ENCODE peak calls at places on chromosomes 2 and 18, in five cellular contexts. K is activated CD8-positive, alpha-beta memory T cell treated with anti-CD3 and anti-CD28 coated beads, Interleukin-2, amount 50 U/mL, for 4 hours; E is non-pigmented ciliary epithelial cell; W is cardiac muscle cell; A is kidney glomerular epithelial cell. P is an unnamed sample.

GRCh38 chr18:50614838-50615237 is 55.0 kb downstream of the MAPK4 start:
- DNase-seq in K (no peak), E (no peak), W (no peak), A (no peak), P (no peak)

GRCh38 chr2:181523756-181524155 is 66.6 kb downstream of the ITGA4 start:
- DNase-seq in K (no peak), E (no peak), W (no peak), A (no peak), P (no peak)

GRCh38 chr2:63862802-63863201 is 21.1 kb downstream of the UGP2 start:
- DNase-seq in K (no peak), E (no peak), W (no peak), A (peak; percentile 76), P (no peak)

GRCh38 chr18:22018366-22018765 is 151.0 kb upstream of the GATA6 start:
- DNase-seq in K (no peak), E (no peak), W (peak; percentile 66), A (no peak), P (no peak)

GRCh38 chr2:207970825-207971142 is 54.5 kb downstream of the PLEKHM3 start:
- DNase-seq in K (no peak), E (no peak), W (no peak), A (no peak), P (no peak)

GRCh38 chr2:85997016-85997970 is 108.4 kb downstream of the POLR1A start:
- DNase-seq in K (no peak), E (no peak), W (no peak), A (no peak), P (peak; percentile 82)

GRCh38 chr2:59025157-59025757 is 784.1 kb upstream of the FANCL start:
- DNase-seq in K (peak; percentile 22), E (no peak), W (peak; percentile 74), A (peak; percentile 8), P (no peak)

GRCh38 chr2:160741815-160742214 is 248.2 kb upstream of the RBMS1 start:
- DNase-seq in K (no peak), E (no peak), W (no peak), A (no peak), P (no peak)

GRCh38 chr2:43445248-43445647 is 150.6 kb downstream of the THADA start:
- DNase-seq in K (no peak), E (no peak), W (no peak), A (no peak), P (no peak)

GRCh38 chr18:44917184-44917864 is 236.6 kb downstream of the SETBP1 start:
- DNase-seq in K (no peak), E (no peak), W (no peak), A (no peak), P (no peak)

GRCh38 chr2:172955587-172955986 is 120.1 kb upstream of the MAP3K20 start:
- DNase-seq in K (no peak), E (no peak), W (no peak), A (no peak), P (no peak)

GRCh38 chr18:52288403-52289004 is 51.5 kb upstream of the DCC start:
- DNase-seq in K (no peak), E (no peak), W (peak; percentile 50), A (no peak), P (no peak)

P was measured in sigmoid colon.